ENCODE peak calls at places on chromosome 17, in nine cellular contexts. One of them, this sample, is unnamed. For H3K4me1, the result is how much of the 10 kb centered on the place peaks cover.

GRCh38 chr17:47785538-47786123 is 36.0 kb downstream of the OSBPL7 start:
- DNase-seq in sigmoid colon: no peak
- DNase-seq in aorta: no peak
- DNase-seq in gastrocnemius medialis: no peak
- DNase-seq in SK-N-SH: no peak
- DNase-seq in thoracic aorta: no peak
- DNase-seq in tibial artery: no peak
- DNase-seq in CD4-positive, alpha-beta memory T cell: no peak
- DNase-seq in A549: no peak
- DNase-seq in this sample: no peak

GRCh38 chr17:70604854-70605253 is 435.5 kb downstream of the KCNJ2 start:
- DNase-seq in sigmoid colon: no peak
- DNase-seq in tibial artery: no peak
- DNase-seq in gastrocnemius medialis: no peak
- DNase-seq in A549: no peak
- DNase-seq in SK-N-SH: no peak
- DNase-seq in CD4-positive, alpha-beta memory T cell: no peak
- DNase-seq in aorta: no peak
- DNase-seq in thoracic aorta: no peak
- DNase-seq in this sample: no peak

GRCh38 chr17:72056727-72057290 is 64.0 kb upstream of the SOX9 start:
- DNase-seq in CD4-positive, alpha-beta memory T cell: no peak
- DNase-seq in gastrocnemius medialis: no peak
- DNase-seq in aorta: no peak
- DNase-seq in thoracic aorta: no peak
- DNase-seq in A549: no peak
- DNase-seq in sigmoid colon: no peak
- DNase-seq in tibial artery: no peak
- DNase-seq in SK-N-SH: no peak
- DNase-seq in this sample: no peak

GRCh38 chr17:350706-351435 is 1.7 kb downstream of the RPH3AL start:
- DNase-seq in thoracic aorta: no peak
- DNase-seq in gastrocnemius medialis: peak
- DNase-seq in sigmoid colon: peak
- DNase-seq in aorta: no peak
- DNase-seq in SK-N-SH: peak
- DNase-seq in CD4-positive, alpha-beta memory T cell: no peak
- DNase-seq in A549: peak
- DNase-seq in tibial artery: peak
- DNase-seq in this sample: peak

GRCh38 chr17:73814070-73814469 is 169.8 kb upstream of the SDK2 start:
- DNase-seq in tibial artery: no peak
- DNase-seq in SK-N-SH: no peak
- DNase-seq in thoracic aorta: no peak
- DNase-seq in sigmoid colon: no peak
- DNase-seq in A549: no peak
- DNase-seq in gastrocnemius medialis: no peak
- DNase-seq in aorta: no peak
- DNase-seq in CD4-positive, alpha-beta memory T cell: no peak
- DNase-seq in this sample: no peak

GRCh38 chr17:4710693-4711634 is 532 bp downstream of the ARRB2 start:
- DNase-seq in thoracic aorta: no peak
- DNase-seq in tibial artery: no peak
- DNase-seq in SK-N-SH: peak
- DNase-seq in aorta: peak
- DNase-seq in CD4-positive, alpha-beta memory T cell: peak
- DNase-seq in A549: no peak
- DNase-seq in gastrocnemius medialis: no peak
- DNase-seq in sigmoid colon: no peak
- DNase-seq in this sample: no peak

GRCh38 chr17:48389903-48390302 is 40.1 kb downstream of the SKAP1 start:
- DNase-seq in CD4-positive, alpha-beta memory T cell: no peak
- DNase-seq in tibial artery: no peak
- DNase-seq in gastrocnemius medialis: no peak
- DNase-seq in aorta: no peak
- DNase-seq in A549: no peak
- DNase-seq in sigmoid colon: no peak
- DNase-seq in SK-N-SH: no peak
- DNase-seq in thoracic aorta: no peak
- DNase-seq in this sample: no peak

GRCh38 chr17:7846765-7847661 is 7.9 kb upstream of the TMEM88 start:
- DNase-seq in A549: no peak
- DNase-seq in CD4-positive, alpha-beta memory T cell: no peak
- DNase-seq in tibial artery: no peak
- DNase-seq in aorta: no peak
- DNase-seq in thoracic aorta: no peak
- DNase-seq in gastrocnemius medialis: no peak
- DNase-seq in sigmoid colon: peak
- DNase-seq in SK-N-SH: no peak
- DNase-seq in this sample: peak

DNA sequence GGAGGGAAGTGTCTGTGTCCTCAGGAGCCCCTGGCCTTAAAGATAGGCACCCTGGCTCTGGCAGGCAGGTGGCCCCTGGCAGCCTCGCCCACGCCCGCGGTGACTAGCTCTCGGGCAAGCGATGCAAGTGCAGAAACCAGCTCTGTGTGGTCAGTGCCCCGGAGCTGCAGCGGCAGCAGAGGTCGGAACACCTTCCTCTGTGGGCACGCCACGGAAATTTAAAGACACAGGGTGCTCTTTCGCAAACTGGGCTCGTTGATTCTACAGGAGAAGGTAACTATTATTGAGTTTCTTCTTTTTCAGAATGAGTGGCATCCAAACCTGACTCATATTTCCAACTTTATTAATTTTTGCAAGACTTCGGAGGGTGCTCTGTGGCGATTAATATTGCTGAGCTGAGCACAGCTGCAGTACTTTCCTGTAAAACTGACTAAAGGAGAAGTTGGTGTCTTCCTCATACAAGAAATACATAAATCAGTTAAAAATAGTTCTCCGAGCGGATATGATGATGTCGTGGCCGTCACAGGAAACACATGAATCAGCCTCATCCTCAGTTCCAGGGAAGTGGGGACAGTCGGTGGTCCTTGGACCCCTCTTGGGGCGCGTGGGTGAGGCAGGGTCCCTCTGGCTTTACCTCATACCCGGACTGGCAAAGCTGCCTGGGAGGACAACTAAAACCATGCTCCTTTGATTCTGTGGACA is 120.2 kb downstream of the METRNL start:
- DNase-seq in sigmoid colon: peak
- DNase-seq in gastrocnemius medialis: peak
- DNase-seq in tibial artery: peak
- DNase-seq in thoracic aorta: peak
- DNase-seq in CD4-positive, alpha-beta memory T cell: no peak
- DNase-seq in SK-N-SH: no peak
- DNase-seq in A549: no peak
- DNase-seq in aorta: peak
- DNase-seq in this sample: peak
- H3K4me1 ChIP-seq in sigmoid colon: under half
- H3K4me1 ChIP-seq in gastrocnemius medialis: under half
- H3K4me1 ChIP-seq in tibial artery: under half
- H3K4me1 ChIP-seq in thoracic aorta: half or more
- H3K4me1 ChIP-seq in CD4-positive, alpha-beta memory T cell: under half
- H3K4me1 ChIP-seq in SK-N-SH: under half
- H3K4me1 ChIP-seq in A549: under half
- H3K4me1 ChIP-seq in aorta: under half
- H3K4me1 ChIP-seq in this sample: under half

GRCh38 chr17:36857698-36858097 is 79.6 kb upstream of the LHX1 start:
- DNase-seq in A549: no peak
- DNase-seq in sigmoid colon: no peak
- DNase-seq in tibial artery: no peak
- DNase-seq in thoracic aorta: no peak
- DNase-seq in gastrocnemius medialis: no peak
- DNase-seq in SK-N-SH: no peak
- DNase-seq in aorta: no peak
- DNase-seq in CD4-positive, alpha-beta memory T cell: no peak
- DNase-seq in this sample: no peak
- H3K4me1 ChIP-seq in A549: under half
- H3K4me1 ChIP-seq in sigmoid colon: under half
- H3K4me1 ChIP-seq in tibial artery: under half
- H3K4me1 ChIP-seq in thoracic aorta: under half
- H3K4me1 ChIP-seq in gastrocnemius medialis: under half
- H3K4me1 ChIP-seq in SK-N-SH: under half
- H3K4me1 ChIP-seq in aorta: under half
- H3K4me1 ChIP-seq in CD4-positive, alpha-beta memory T cell: under half
- H3K4me1 ChIP-seq in this sample: under half

DNA sequence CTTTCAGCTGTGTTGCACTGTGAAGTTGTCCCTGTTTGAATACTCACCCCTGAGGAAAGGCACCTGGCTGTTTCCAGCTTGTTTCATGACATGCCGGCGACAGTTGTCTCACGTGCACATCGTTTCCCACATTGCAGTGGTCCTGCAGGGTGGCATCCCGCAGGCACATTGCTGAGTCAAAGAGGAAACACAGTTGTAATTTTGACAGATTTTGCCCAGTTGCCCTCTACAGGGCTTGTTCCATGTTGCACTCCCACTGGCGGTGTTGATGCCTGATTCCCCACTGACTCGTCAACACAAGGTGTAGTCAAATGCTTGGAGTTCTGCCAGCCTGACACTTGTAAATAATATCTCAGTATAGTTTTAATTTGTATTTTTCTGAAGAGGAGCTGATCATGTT is 23.8 kb downstream of the EPN2 start:
- DNase-seq in gastrocnemius medialis: no peak
- DNase-seq in aorta: no peak
- DNase-seq in A549: no peak
- DNase-seq in SK-N-SH: no peak
- DNase-seq in sigmoid colon: peak
- DNase-seq in thoracic aorta: no peak
- DNase-seq in tibial artery: no peak
- DNase-seq in CD4-positive, alpha-beta memory T cell: no peak
- DNase-seq in this sample: no peak
- H3K4me1 ChIP-seq in gastrocnemius medialis: half or more
- H3K4me1 ChIP-seq in aorta: under half
- H3K4me1 ChIP-seq in A549: under half
- H3K4me1 ChIP-seq in SK-N-SH: under half
- H3K4me1 ChIP-seq in sigmoid colon: half or more
- H3K4me1 ChIP-seq in thoracic aorta: half or more
- H3K4me1 ChIP-seq in tibial artery: under half
- H3K4me1 ChIP-seq in CD4-positive, alpha-beta memory T cell: under half
- H3K4me1 ChIP-seq in this sample: under half

DNA sequence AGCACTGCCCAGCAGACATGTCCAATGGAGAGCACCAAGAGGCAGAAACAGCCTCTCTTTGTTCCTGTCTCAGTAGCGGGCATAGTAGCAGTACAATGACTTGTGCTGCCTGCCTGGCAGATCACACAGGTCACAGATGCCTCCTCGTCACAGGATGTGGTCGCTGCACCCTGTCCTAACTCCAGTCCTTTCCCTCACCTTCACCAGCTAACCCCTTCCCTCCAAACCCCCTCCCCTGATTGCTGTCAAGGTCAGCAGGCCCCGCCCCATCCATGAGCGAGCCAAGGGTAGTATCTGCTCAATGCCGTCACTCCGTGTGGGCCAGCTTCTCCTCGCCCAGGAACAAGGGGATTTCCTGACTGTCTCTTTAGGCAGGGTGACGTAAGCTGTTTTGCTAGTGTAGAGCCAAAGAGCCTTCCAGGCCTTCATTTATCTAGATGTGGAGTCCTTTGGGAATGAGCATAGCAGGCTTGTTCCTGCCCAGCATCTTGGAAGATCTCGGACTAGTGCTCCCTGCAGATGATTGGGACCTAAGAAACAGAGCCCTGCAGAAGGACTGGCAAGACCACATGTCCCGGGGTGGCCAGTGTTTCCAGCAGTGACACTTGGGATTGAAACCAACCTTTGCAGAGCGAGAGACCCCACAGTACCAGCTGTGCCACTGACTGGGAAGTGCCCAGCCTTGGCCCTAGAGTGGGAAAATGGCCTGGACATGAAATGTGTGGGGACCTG is 75.9 kb upstream of the TNRC6C start:
- DNase-seq in aorta: peak
- DNase-seq in gastrocnemius medialis: no peak
- DNase-seq in A549: no peak
- DNase-seq in thoracic aorta: no peak
- DNase-seq in tibial artery: peak
- DNase-seq in CD4-positive, alpha-beta memory T cell: peak
- DNase-seq in SK-N-SH: no peak
- DNase-seq in sigmoid colon: peak
- DNase-seq in this sample: no peak
- H3K4me1 ChIP-seq in aorta: under half
- H3K4me1 ChIP-seq in gastrocnemius medialis: under half
- H3K4me1 ChIP-seq in A549: under half
- H3K4me1 ChIP-seq in thoracic aorta: under half
- H3K4me1 ChIP-seq in tibial artery: under half
- H3K4me1 ChIP-seq in CD4-positive, alpha-beta memory T cell: half or more
- H3K4me1 ChIP-seq in SK-N-SH: under half
- H3K4me1 ChIP-seq in sigmoid colon: under half
- H3K4me1 ChIP-seq in this sample: under half

DNA sequence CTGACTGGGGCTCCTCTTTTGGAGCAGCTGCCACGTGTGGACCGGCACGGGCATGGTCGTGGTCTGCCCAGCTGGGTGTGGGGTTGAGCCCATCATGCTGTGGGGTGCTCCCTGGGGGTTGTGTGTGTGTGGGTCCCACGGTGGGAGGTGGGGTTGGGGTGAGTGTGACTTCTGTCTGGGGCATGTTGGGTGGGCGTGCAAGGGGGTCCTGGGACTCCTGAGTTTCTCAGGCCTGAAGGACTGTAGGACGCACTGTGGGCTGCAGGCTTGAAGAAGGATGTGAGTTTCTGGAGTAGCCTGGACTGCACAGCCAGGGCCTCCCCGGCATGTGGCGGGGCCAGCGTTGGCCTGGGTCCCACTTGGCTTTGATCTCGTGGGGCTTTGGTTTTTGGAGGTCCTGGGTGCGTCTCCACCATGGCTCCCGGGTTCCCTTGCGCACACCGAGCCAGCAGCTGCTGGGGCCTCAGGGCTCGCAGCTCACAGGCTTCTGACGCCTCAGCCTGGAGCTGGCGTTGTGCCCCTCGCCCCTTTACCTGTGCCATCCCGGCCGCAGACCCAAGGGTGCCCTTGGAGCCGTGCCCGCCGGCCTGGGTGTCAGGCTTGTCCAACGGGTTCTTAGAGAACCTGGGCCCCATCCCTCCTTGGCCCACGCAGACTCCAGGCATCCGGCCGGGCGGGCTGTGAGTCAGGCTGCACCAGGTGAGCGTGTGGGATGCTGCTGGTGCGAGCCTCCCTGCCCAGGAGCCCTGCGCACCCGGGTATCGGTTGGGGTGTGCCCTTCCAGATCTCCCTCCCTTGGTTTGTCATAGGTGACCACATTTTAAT is 34.4 kb upstream of the ZNF750 start:
- DNase-seq in thoracic aorta: no peak
- DNase-seq in tibial artery: no peak
- DNase-seq in A549: no peak
- DNase-seq in gastrocnemius medialis: no peak
- DNase-seq in aorta: peak
- DNase-seq in CD4-positive, alpha-beta memory T cell: no peak
- DNase-seq in SK-N-SH: no peak
- DNase-seq in sigmoid colon: peak
- DNase-seq in this sample: peak
- H3K4me1 ChIP-seq in thoracic aorta: under half
- H3K4me1 ChIP-seq in tibial artery: under half
- H3K4me1 ChIP-seq in A549: under half
- H3K4me1 ChIP-seq in gastrocnemius medialis: under half
- H3K4me1 ChIP-seq in aorta: under half
- H3K4me1 ChIP-seq in CD4-positive, alpha-beta memory T cell: under half
- H3K4me1 ChIP-seq in SK-N-SH: under half
- H3K4me1 ChIP-seq in sigmoid colon: under half
- H3K4me1 ChIP-seq in this sample: under half

This sample was measured in upper lobe of right lung.